ENCODE peak calls at places on chromosome 4, in five cellular contexts. F is mesendoderm, X is Right ventricle myocardium superior, S is immature natural killer cell, E is sigmoid colon. G is an unnamed sample.

GRCh38 chr4:985123-985830 is 1.6 kb upstream of the IDUA start:
- DNase-seq in F (peak), X (peak), S (peak), E (no peak), G (peak)

GRCh38 chr4:73984736-73985527 is 3.1 kb downstream of the PPBP start:
- DNase-seq in F (no peak), X (no peak), S (no peak), E (no peak), G (peak)

GRCh38 chr4:122639181-122639580 is 18.3 kb upstream of the IL21 start:
- DNase-seq in F (no peak), X (no peak), S (no peak), E (no peak), G (no peak)

GRCh38 chr4:15414601-15415091 is 13.2 kb upstream of the C1QTNF7 start:
- DNase-seq in F (no peak), X (no peak), S (no peak), E (no peak), G (no peak)

GRCh38 chr4:38621004-38621684 is 42.9 kb upstream of the KLF3 start:
- DNase-seq in F (no peak), X (no peak), S (no peak), E (no peak), G (no peak)

GRCh38 chr4:179662522-179662921 is 2220.3 kb upstream of the AGA start:
- DNase-seq in F (no peak), X (no peak), S (no peak), E (no peak), G (no peak)

GRCh38 chr4:186068581-186069402 is at the start of gene TLR3:
- DNase-seq in F (no peak), X (no peak), S (peak), E (no peak), G (peak)

GRCh38 chr4:8128096-8128856 is 30.3 kb downstream of the ABLIM2 start:
- DNase-seq in F (peak), X (no peak), S (no peak), E (no peak), G (peak)

GRCh38 chr4:151948351-151949016 is 187.7 kb upstream of the GATB start:
- DNase-seq in F (no peak), X (no peak), S (no peak), E (no peak), G (no peak)

GRCh38 chr4:12889054-12889453 is 595.1 kb downstream of the RAB28 start:
- DNase-seq in F (peak), X (no peak), S (no peak), E (no peak), G (no peak)

GRCh38 chr4:139593091-139593564 is 37.1 kb upstream of the SETD7 start:
- DNase-seq in F (peak), X (no peak), S (no peak), E (no peak), G (peak)

GRCh38 chr4:174538123-174538875 is 16.0 kb upstream of the HPGD start:
- DNase-seq in F (no peak), X (no peak), S (no peak), E (no peak), G (no peak)

GRCh38 chr4:2254665-2255500 is 7.0 kb downstream of the MXD4 start:
- DNase-seq in F (no peak), X (peak), S (no peak), E (peak), G (no peak)

GRCh38 chr4:77269505-77269904 is 112.5 kb downstream of the CCNG2 start:
- DNase-seq in F (peak), X (no peak), S (no peak), E (no peak), G (no peak)

GRCh38 chr4:6999172-7000086 is 43.7 kb upstream of the TADA2B start:
- DNase-seq in F (peak), X (no peak), S (no peak), E (no peak), G (no peak)

GRCh38 chr4:127355738-127356137 is 277.0 kb upstream of the INTU start:
- DNase-seq in F (no peak), X (no peak), S (no peak), E (no peak), G (no peak)

GRCh38 chr4:148831945-148832344 is 389.7 kb upstream of the NR3C2 start:
- DNase-seq in F (no peak), X (no peak), S (no peak), E (no peak), G (no peak)

GRCh38 chr4:38676986-38677385 is 13.0 kb downstream of the KLF3 start:
- DNase-seq in F (no peak), X (no peak), S (no peak), E (no peak), G (no peak)

G was measured in left kidney.